ENCODE peak calls at places on chromosomes 1 and 21, in ten cellular contexts. One of them, this sample, is unnamed.

GRCh38 chr21:43362928-43363314 is 64.0 kb downstream of the SIK1 start:
- DNase-seq in Calu3: no peak
- DNase-seq in non-pigmented ciliary epithelial cell: no peak
- DNase-seq in GM13976: no peak
- DNase-seq in activated CD8-positive, alpha-beta memory T cell treated with anti-CD3 and anti-CD28 coated beads, Interleukin-2, amount 50 U/mL, for 4 hours: no peak
- DNase-seq in thoracic aorta: no peak
- DNase-seq in foreskin keratinocyte: no peak
- DNase-seq in activated T-helper 1 cell treated with anti-CD3 and anti-CD28 coated beads, Interleukin-12 subunit alpha, Interleukin-12 subunit beta, Interleukin-2, Interleukin-4 antibody, amounts not matched to agents 30 ng/mL and 10 ng/mL and 1 ng/mL, durations not matched to agents 14 hours and 24 hours and 36 hours: no peak
- DNase-seq in putamen: no peak
- DNase-seq in occipital lobe: no peak
- DNase-seq in this sample: no peak

GRCh38 chr1:113073457-113073950 is 506 bp downstream of the LRIG2 start:
- DNase-seq in Calu3: peak; percentile 60
- DNase-seq in non-pigmented ciliary epithelial cell: no peak
- DNase-seq in GM13976: no peak
- DNase-seq in activated CD8-positive, alpha-beta memory T cell treated with anti-CD3 and anti-CD28 coated beads, Interleukin-2, amount 50 U/mL, for 4 hours: no peak
- DNase-seq in thoracic aorta: no peak
- DNase-seq in foreskin keratinocyte: no peak
- DNase-seq in activated T-helper 1 cell treated with anti-CD3 and anti-CD28 coated beads, Interleukin-12 subunit alpha, Interleukin-12 subunit beta, Interleukin-2, Interleukin-4 antibody, amounts not matched to agents 30 ng/mL and 10 ng/mL and 1 ng/mL, durations not matched to agents 14 hours and 24 hours and 36 hours: no peak
- DNase-seq in putamen: no peak
- DNase-seq in occipital lobe: no peak
- DNase-seq in this sample: no peak

GRCh38 chr1:7680791-7681165 is 90.3 kb upstream of the VAMP3 start:
- DNase-seq in Calu3: no peak
- DNase-seq in non-pigmented ciliary epithelial cell: no peak
- DNase-seq in GM13976: no peak
- DNase-seq in activated CD8-positive, alpha-beta memory T cell treated with anti-CD3 and anti-CD28 coated beads, Interleukin-2, amount 50 U/mL, for 4 hours: no peak
- DNase-seq in thoracic aorta: no peak
- DNase-seq in foreskin keratinocyte: no peak
- DNase-seq in activated T-helper 1 cell treated with anti-CD3 and anti-CD28 coated beads, Interleukin-12 subunit alpha, Interleukin-12 subunit beta, Interleukin-2, Interleukin-4 antibody, amounts not matched to agents 30 ng/mL and 10 ng/mL and 1 ng/mL, durations not matched to agents 14 hours and 24 hours and 36 hours: no peak
- DNase-seq in putamen: peak; percentile 52
- DNase-seq in occipital lobe: no peak
- DNase-seq in this sample: no peak

GRCh38 chr1:97726386-97726785 is 194.4 kb downstream of the DPYD start:
- DNase-seq in Calu3: no peak
- DNase-seq in non-pigmented ciliary epithelial cell: no peak
- DNase-seq in GM13976: no peak
- DNase-seq in activated CD8-positive, alpha-beta memory T cell treated with anti-CD3 and anti-CD28 coated beads, Interleukin-2, amount 50 U/mL, for 4 hours: no peak
- DNase-seq in thoracic aorta: no peak
- DNase-seq in foreskin keratinocyte: no peak
- DNase-seq in activated T-helper 1 cell treated with anti-CD3 and anti-CD28 coated beads, Interleukin-12 subunit alpha, Interleukin-12 subunit beta, Interleukin-2, Interleukin-4 antibody, amounts not matched to agents 30 ng/mL and 10 ng/mL and 1 ng/mL, durations not matched to agents 14 hours and 24 hours and 36 hours: no peak
- DNase-seq in putamen: no peak
- DNase-seq in occipital lobe: no peak
- DNase-seq in this sample: no peak

GRCh38 chr1:230250061-230250460 is 176.1 kb downstream of the PGBD5 start:
- DNase-seq in Calu3: no peak
- DNase-seq in non-pigmented ciliary epithelial cell: no peak
- DNase-seq in GM13976: no peak
- DNase-seq in activated CD8-positive, alpha-beta memory T cell treated with anti-CD3 and anti-CD28 coated beads, Interleukin-2, amount 50 U/mL, for 4 hours: no peak
- DNase-seq in thoracic aorta: no peak
- DNase-seq in foreskin keratinocyte: no peak
- DNase-seq in activated T-helper 1 cell treated with anti-CD3 and anti-CD28 coated beads, Interleukin-12 subunit alpha, Interleukin-12 subunit beta, Interleukin-2, Interleukin-4 antibody, amounts not matched to agents 30 ng/mL and 10 ng/mL and 1 ng/mL, durations not matched to agents 14 hours and 24 hours and 36 hours: no peak
- DNase-seq in putamen: no peak
- DNase-seq in occipital lobe: peak; percentile 61
- DNase-seq in this sample: no peak

GRCh38 chr1:192732787-192733186 is 76.1 kb upstream of the RGS2 start:
- DNase-seq in Calu3: peak; percentile 20
- DNase-seq in non-pigmented ciliary epithelial cell: no peak
- DNase-seq in GM13976: no peak
- DNase-seq in activated CD8-positive, alpha-beta memory T cell treated with anti-CD3 and anti-CD28 coated beads, Interleukin-2, amount 50 U/mL, for 4 hours: no peak
- DNase-seq in thoracic aorta: no peak
- DNase-seq in foreskin keratinocyte: no peak
- DNase-seq in activated T-helper 1 cell treated with anti-CD3 and anti-CD28 coated beads, Interleukin-12 subunit alpha, Interleukin-12 subunit beta, Interleukin-2, Interleukin-4 antibody, amounts not matched to agents 30 ng/mL and 10 ng/mL and 1 ng/mL, durations not matched to agents 14 hours and 24 hours and 36 hours: no peak
- DNase-seq in putamen: no peak
- DNase-seq in occipital lobe: no peak
- DNase-seq in this sample: no peak

GRCh38 chr1:212401838-212402582 is 12.7 kb downstream of the PACC1 start:
- DNase-seq in Calu3: no peak
- DNase-seq in non-pigmented ciliary epithelial cell: peak; percentile 19
- DNase-seq in GM13976: no peak
- DNase-seq in activated CD8-positive, alpha-beta memory T cell treated with anti-CD3 and anti-CD28 coated beads, Interleukin-2, amount 50 U/mL, for 4 hours: no peak
- DNase-seq in thoracic aorta: no peak
- DNase-seq in foreskin keratinocyte: peak; percentile 92
- DNase-seq in activated T-helper 1 cell treated with anti-CD3 and anti-CD28 coated beads, Interleukin-12 subunit alpha, Interleukin-12 subunit beta, Interleukin-2, Interleukin-4 antibody, amounts not matched to agents 30 ng/mL and 10 ng/mL and 1 ng/mL, durations not matched to agents 14 hours and 24 hours and 36 hours: no peak
- DNase-seq in putamen: no peak
- DNase-seq in occipital lobe: no peak
- DNase-seq in this sample: no peak

GRCh38 chr1:15948600-15949452 is 27.1 kb downstream of the ZBTB17 start:
- DNase-seq in Calu3: no peak
- DNase-seq in non-pigmented ciliary epithelial cell: peak; percentile 76
- DNase-seq in GM13976: peak; percentile 71
- DNase-seq in activated CD8-positive, alpha-beta memory T cell treated with anti-CD3 and anti-CD28 coated beads, Interleukin-2, amount 50 U/mL, for 4 hours: peak; percentile 47
- DNase-seq in thoracic aorta: peak; percentile 73
- DNase-seq in foreskin keratinocyte: peak; percentile 89
- DNase-seq in activated T-helper 1 cell treated with anti-CD3 and anti-CD28 coated beads, Interleukin-12 subunit alpha, Interleukin-12 subunit beta, Interleukin-2, Interleukin-4 antibody, amounts not matched to agents 30 ng/mL and 10 ng/mL and 1 ng/mL, durations not matched to agents 14 hours and 24 hours and 36 hours: no peak
- DNase-seq in putamen: no peak
- DNase-seq in occipital lobe: peak; percentile 50
- DNase-seq in this sample: no peak

GRCh38 chr21:42513985-42514882 is 582 bp downstream of the SLC37A1 start:
- DNase-seq in Calu3: peak; percentile 40
- DNase-seq in non-pigmented ciliary epithelial cell: no peak
- DNase-seq in GM13976: peak; percentile 81
- DNase-seq in activated CD8-positive, alpha-beta memory T cell treated with anti-CD3 and anti-CD28 coated beads, Interleukin-2, amount 50 U/mL, for 4 hours: peak; percentile 73
- DNase-seq in thoracic aorta: no peak
- DNase-seq in foreskin keratinocyte: peak; percentile 22
- DNase-seq in activated T-helper 1 cell treated with anti-CD3 and anti-CD28 coated beads, Interleukin-12 subunit alpha, Interleukin-12 subunit beta, Interleukin-2, Interleukin-4 antibody, amounts not matched to agents 30 ng/mL and 10 ng/mL and 1 ng/mL, durations not matched to agents 14 hours and 24 hours and 36 hours: peak; percentile 55
- DNase-seq in putamen: no peak
- DNase-seq in occipital lobe: no peak
- DNase-seq in this sample: no peak

GRCh38 chr1:1777950-1778826 is at the start of gene NADK:
- DNase-seq in Calu3: peak; percentile 78
- DNase-seq in non-pigmented ciliary epithelial cell: no peak
- DNase-seq in GM13976: peak; percentile 91
- DNase-seq in activated CD8-positive, alpha-beta memory T cell treated with anti-CD3 and anti-CD28 coated beads, Interleukin-2, amount 50 U/mL, for 4 hours: peak; percentile 78
- DNase-seq in thoracic aorta: no peak
- DNase-seq in foreskin keratinocyte: no peak
- DNase-seq in activated T-helper 1 cell treated with anti-CD3 and anti-CD28 coated beads, Interleukin-12 subunit alpha, Interleukin-12 subunit beta, Interleukin-2, Interleukin-4 antibody, amounts not matched to agents 30 ng/mL and 10 ng/mL and 1 ng/mL, durations not matched to agents 14 hours and 24 hours and 36 hours: peak; percentile 81
- DNase-seq in putamen: peak; percentile 57
- DNase-seq in occipital lobe: peak; percentile 27
- DNase-seq in this sample: peak; percentile 85

GRCh38 chr1:46770541-46770940 is 28.3 kb upstream of the CYP4B1 start:
- DNase-seq in Calu3: no peak
- DNase-seq in non-pigmented ciliary epithelial cell: no peak
- DNase-seq in GM13976: no peak
- DNase-seq in activated CD8-positive, alpha-beta memory T cell treated with anti-CD3 and anti-CD28 coated beads, Interleukin-2, amount 50 U/mL, for 4 hours: no peak
- DNase-seq in thoracic aorta: no peak
- DNase-seq in foreskin keratinocyte: no peak
- DNase-seq in activated T-helper 1 cell treated with anti-CD3 and anti-CD28 coated beads, Interleukin-12 subunit alpha, Interleukin-12 subunit beta, Interleukin-2, Interleukin-4 antibody, amounts not matched to agents 30 ng/mL and 10 ng/mL and 1 ng/mL, durations not matched to agents 14 hours and 24 hours and 36 hours: no peak
- DNase-seq in putamen: no peak
- DNase-seq in occipital lobe: no peak
- DNase-seq in this sample: no peak

GRCh38 chr1:17586172-17586963 is 46.9 kb downstream of the ARHGEF10L start:
- DNase-seq in Calu3: no peak
- DNase-seq in non-pigmented ciliary epithelial cell: peak; percentile 53
- DNase-seq in GM13976: no peak
- DNase-seq in activated CD8-positive, alpha-beta memory T cell treated with anti-CD3 and anti-CD28 coated beads, Interleukin-2, amount 50 U/mL, for 4 hours: no peak
- DNase-seq in thoracic aorta: no peak
- DNase-seq in foreskin keratinocyte: peak; percentile 69
- DNase-seq in activated T-helper 1 cell treated with anti-CD3 and anti-CD28 coated beads, Interleukin-12 subunit alpha, Interleukin-12 subunit beta, Interleukin-2, Interleukin-4 antibody, amounts not matched to agents 30 ng/mL and 10 ng/mL and 1 ng/mL, durations not matched to agents 14 hours and 24 hours and 36 hours: no peak
- DNase-seq in putamen: no peak
- DNase-seq in occipital lobe: no peak
- DNase-seq in this sample: no peak

GRCh38 chr1:53153752-53154151 is 11.3 kb upstream of the SLC1A7 start:
- DNase-seq in Calu3: no peak
- DNase-seq in non-pigmented ciliary epithelial cell: no peak
- DNase-seq in GM13976: no peak
- DNase-seq in activated CD8-positive, alpha-beta memory T cell treated with anti-CD3 and anti-CD28 coated beads, Interleukin-2, amount 50 U/mL, for 4 hours: no peak
- DNase-seq in thoracic aorta: no peak
- DNase-seq in foreskin keratinocyte: no peak
- DNase-seq in activated T-helper 1 cell treated with anti-CD3 and anti-CD28 coated beads, Interleukin-12 subunit alpha, Interleukin-12 subunit beta, Interleukin-2, Interleukin-4 antibody, amounts not matched to agents 30 ng/mL and 10 ng/mL and 1 ng/mL, durations not matched to agents 14 hours and 24 hours and 36 hours: no peak
- DNase-seq in putamen: no peak
- DNase-seq in occipital lobe: no peak
- DNase-seq in this sample: no peak

GRCh38 chr1:226741009-226741408 is 1.9 kb upstream of the ITPKB start:
- DNase-seq in Calu3: no peak
- DNase-seq in non-pigmented ciliary epithelial cell: no peak
- DNase-seq in GM13976: no peak
- DNase-seq in activated CD8-positive, alpha-beta memory T cell treated with anti-CD3 and anti-CD28 coated beads, Interleukin-2, amount 50 U/mL, for 4 hours: no peak
- DNase-seq in thoracic aorta: no peak
- DNase-seq in foreskin keratinocyte: no peak
- DNase-seq in activated T-helper 1 cell treated with anti-CD3 and anti-CD28 coated beads, Interleukin-12 subunit alpha, Interleukin-12 subunit beta, Interleukin-2, Interleukin-4 antibody, amounts not matched to agents 30 ng/mL and 10 ng/mL and 1 ng/mL, durations not matched to agents 14 hours and 24 hours and 36 hours: no peak
- DNase-seq in putamen: no peak
- DNase-seq in occipital lobe: no peak
- DNase-seq in this sample: no peak

GRCh38 chr1:72282690-72283203 is 408 bp upstream of the NEGR1 start:
- DNase-seq in Calu3: peak; percentile 89
- DNase-seq in non-pigmented ciliary epithelial cell: peak; percentile 45
- DNase-seq in GM13976: peak; percentile 66
- DNase-seq in activated CD8-positive, alpha-beta memory T cell treated with anti-CD3 and anti-CD28 coated beads, Interleukin-2, amount 50 U/mL, for 4 hours: peak; percentile 65
- DNase-seq in thoracic aorta: peak; percentile 73
- DNase-seq in foreskin keratinocyte: peak; percentile 87
- DNase-seq in activated T-helper 1 cell treated with anti-CD3 and anti-CD28 coated beads, Interleukin-12 subunit alpha, Interleukin-12 subunit beta, Interleukin-2, Interleukin-4 antibody, amounts not matched to agents 30 ng/mL and 10 ng/mL and 1 ng/mL, durations not matched to agents 14 hours and 24 hours and 36 hours: peak; percentile 48
- DNase-seq in putamen: peak; percentile 93
- DNase-seq in occipital lobe: peak; percentile 89
- DNase-seq in this sample: peak; percentile 9

GRCh38 chr1:223473576-223474344 is 80.5 kb downstream of the CCDC185 start:
- DNase-seq in Calu3: no peak
- DNase-seq in non-pigmented ciliary epithelial cell: no peak
- DNase-seq in GM13976: no peak
- DNase-seq in activated CD8-positive, alpha-beta memory T cell treated with anti-CD3 and anti-CD28 coated beads, Interleukin-2, amount 50 U/mL, for 4 hours: no peak
- DNase-seq in thoracic aorta: no peak
- DNase-seq in foreskin keratinocyte: no peak
- DNase-seq in activated T-helper 1 cell treated with anti-CD3 and anti-CD28 coated beads, Interleukin-12 subunit alpha, Interleukin-12 subunit beta, Interleukin-2, Interleukin-4 antibody, amounts not matched to agents 30 ng/mL and 10 ng/mL and 1 ng/mL, durations not matched to agents 14 hours and 24 hours and 36 hours: no peak
- DNase-seq in putamen: no peak
- DNase-seq in occipital lobe: no peak
- DNase-seq in this sample: no peak

GRCh38 chr1:52842643-52843310 is at the start of gene ZYG11A:
- DNase-seq in Calu3: peak; percentile 46
- DNase-seq in non-pigmented ciliary epithelial cell: peak; percentile 14
- DNase-seq in GM13976: peak; percentile 94
- DNase-seq in activated CD8-positive, alpha-beta memory T cell treated with anti-CD3 and anti-CD28 coated beads, Interleukin-2, amount 50 U/mL, for 4 hours: peak; percentile 62
- DNase-seq in thoracic aorta: no peak
- DNase-seq in foreskin keratinocyte: peak; percentile 75
- DNase-seq in activated T-helper 1 cell treated with anti-CD3 and anti-CD28 coated beads, Interleukin-12 subunit alpha, Interleukin-12 subunit beta, Interleukin-2, Interleukin-4 antibody, amounts not matched to agents 30 ng/mL and 10 ng/mL and 1 ng/mL, durations not matched to agents 14 hours and 24 hours and 36 hours: peak; percentile 75
- DNase-seq in putamen: no peak
- DNase-seq in occipital lobe: no peak
- DNase-seq in this sample: peak; percentile 75

GRCh38 chr1:99570486-99571089 is 75.3 kb upstream of the PALMD start:
- DNase-seq in Calu3: no peak
- DNase-seq in non-pigmented ciliary epithelial cell: no peak
- DNase-seq in GM13976: no peak
- DNase-seq in activated CD8-positive, alpha-beta memory T cell treated with anti-CD3 and anti-CD28 coated beads, Interleukin-2, amount 50 U/mL, for 4 hours: no peak
- DNase-seq in thoracic aorta: no peak
- DNase-seq in foreskin keratinocyte: no peak
- DNase-seq in activated T-helper 1 cell treated with anti-CD3 and anti-CD28 coated beads, Interleukin-12 subunit alpha, Interleukin-12 subunit beta, Interleukin-2, Interleukin-4 antibody, amounts not matched to agents 30 ng/mL and 10 ng/mL and 1 ng/mL, durations not matched to agents 14 hours and 24 hours and 36 hours: no peak
- DNase-seq in putamen: no peak
- DNase-seq in occipital lobe: no peak
- DNase-seq in this sample: no peak

GRCh38 chr1:173867141-173867752 is 542 bp downstream of the GAS5 start:
- DNase-seq in Calu3: peak; percentile 41
- DNase-seq in non-pigmented ciliary epithelial cell: no peak
- DNase-seq in GM13976: no peak
- DNase-seq in activated CD8-positive, alpha-beta memory T cell treated with anti-CD3 and anti-CD28 coated beads, Interleukin-2, amount 50 U/mL, for 4 hours: peak; percentile 23
- DNase-seq in thoracic aorta: no peak
- DNase-seq in foreskin keratinocyte: no peak
- DNase-seq in activated T-helper 1 cell treated with anti-CD3 and anti-CD28 coated beads, Interleukin-12 subunit alpha, Interleukin-12 subunit beta, Interleukin-2, Interleukin-4 antibody, amounts not matched to agents 30 ng/mL and 10 ng/mL and 1 ng/mL, durations not matched to agents 14 hours and 24 hours and 36 hours: no peak
- DNase-seq in putamen: no peak
- DNase-seq in occipital lobe: no peak
- DNase-seq in this sample: no peak

GRCh38 chr1:234875953-234876814 is 252.5 kb downstream of the TOMM20 start:
- DNase-seq in Calu3: peak; percentile 42
- DNase-seq in non-pigmented ciliary epithelial cell: no peak
- DNase-seq in GM13976: peak; percentile 75
- DNase-seq in activated CD8-positive, alpha-beta memory T cell treated with anti-CD3 and anti-CD28 coated beads, Interleukin-2, amount 50 U/mL, for 4 hours: no peak
- DNase-seq in thoracic aorta: no peak
- DNase-seq in foreskin keratinocyte: no peak
- DNase-seq in activated T-helper 1 cell treated with anti-CD3 and anti-CD28 coated beads, Interleukin-12 subunit alpha, Interleukin-12 subunit beta, Interleukin-2, Interleukin-4 antibody, amounts not matched to agents 30 ng/mL and 10 ng/mL and 1 ng/mL, durations not matched to agents 14 hours and 24 hours and 36 hours: no peak
- DNase-seq in putamen: no peak
- DNase-seq in occipital lobe: no peak
- DNase-seq in this sample: no peak

GRCh38 chr1:63817152-63817667 is 43.4 kb downstream of the ROR1 start:
- DNase-seq in Calu3: peak; percentile 65
- DNase-seq in non-pigmented ciliary epithelial cell: peak; percentile 24
- DNase-seq in GM13976: no peak
- DNase-seq in activated CD8-positive, alpha-beta memory T cell treated with anti-CD3 and anti-CD28 coated beads, Interleukin-2, amount 50 U/mL, for 4 hours: no peak
- DNase-seq in thoracic aorta: no peak
- DNase-seq in foreskin keratinocyte: no peak
- DNase-seq in activated T-helper 1 cell treated with anti-CD3 and anti-CD28 coated beads, Interleukin-12 subunit alpha, Interleukin-12 subunit beta, Interleukin-2, Interleukin-4 antibody, amounts not matched to agents 30 ng/mL and 10 ng/mL and 1 ng/mL, durations not matched to agents 14 hours and 24 hours and 36 hours: no peak
- DNase-seq in putamen: no peak
- DNase-seq in occipital lobe: no peak
- DNase-seq in this sample: no peak

GRCh38 chr1:6014130-6014999 is 22.1 kb upstream of the NPHP4 start:
- DNase-seq in Calu3: no peak
- DNase-seq in non-pigmented ciliary epithelial cell: no peak
- DNase-seq in GM13976: no peak
- DNase-seq in activated CD8-positive, alpha-beta memory T cell treated with anti-CD3 and anti-CD28 coated beads, Interleukin-2, amount 50 U/mL, for 4 hours: peak; percentile 14
- DNase-seq in thoracic aorta: no peak
- DNase-seq in foreskin keratinocyte: no peak
- DNase-seq in activated T-helper 1 cell treated with anti-CD3 and anti-CD28 coated beads, Interleukin-12 subunit alpha, Interleukin-12 subunit beta, Interleukin-2, Interleukin-4 antibody, amounts not matched to agents 30 ng/mL and 10 ng/mL and 1 ng/mL, durations not matched to agents 14 hours and 24 hours and 36 hours: no peak
- DNase-seq in putamen: no peak
- DNase-seq in occipital lobe: peak; percentile 74
- DNase-seq in this sample: no peak

GRCh38 chr1:84753516-84754375 is 63.5 kb upstream of the SSX2IP start:
- DNase-seq in Calu3: peak; percentile 76
- DNase-seq in non-pigmented ciliary epithelial cell: no peak
- DNase-seq in GM13976: peak; percentile 81
- DNase-seq in activated CD8-positive, alpha-beta memory T cell treated with anti-CD3 and anti-CD28 coated beads, Interleukin-2, amount 50 U/mL, for 4 hours: peak; percentile 81
- DNase-seq in thoracic aorta: no peak
- DNase-seq in foreskin keratinocyte: peak; percentile 45
- DNase-seq in activated T-helper 1 cell treated with anti-CD3 and anti-CD28 coated beads, Interleukin-12 subunit alpha, Interleukin-12 subunit beta, Interleukin-2, Interleukin-4 antibody, amounts not matched to agents 30 ng/mL and 10 ng/mL and 1 ng/mL, durations not matched to agents 14 hours and 24 hours and 36 hours: peak; percentile 57
- DNase-seq in putamen: peak; percentile 85
- DNase-seq in occipital lobe: peak; percentile 65
- DNase-seq in this sample: peak; percentile 67

GRCh38 chr1:166391677-166392076 is 224.9 kb upstream of the FAM78B start:
- DNase-seq in Calu3: no peak
- DNase-seq in non-pigmented ciliary epithelial cell: no peak
- DNase-seq in GM13976: no peak
- DNase-seq in activated CD8-positive, alpha-beta memory T cell treated with anti-CD3 and anti-CD28 coated beads, Interleukin-2, amount 50 U/mL, for 4 hours: no peak
- DNase-seq in thoracic aorta: no peak
- DNase-seq in foreskin keratinocyte: peak; percentile 7
- DNase-seq in activated T-helper 1 cell treated with anti-CD3 and anti-CD28 coated beads, Interleukin-12 subunit alpha, Interleukin-12 subunit beta, Interleukin-2, Interleukin-4 antibody, amounts not matched to agents 30 ng/mL and 10 ng/mL and 1 ng/mL, durations not matched to agents 14 hours and 24 hours and 36 hours: no peak
- DNase-seq in putamen: no peak
- DNase-seq in occipital lobe: no peak
- DNase-seq in this sample: no peak

GRCh38 chr1:84582802-84583587 is 8.8 kb upstream of the CTBS start:
- DNase-seq in Calu3: no peak
- DNase-seq in non-pigmented ciliary epithelial cell: no peak
- DNase-seq in GM13976: no peak
- DNase-seq in activated CD8-positive, alpha-beta memory T cell treated with anti-CD3 and anti-CD28 coated beads, Interleukin-2, amount 50 U/mL, for 4 hours: no peak
- DNase-seq in thoracic aorta: no peak
- DNase-seq in foreskin keratinocyte: no peak
- DNase-seq in activated T-helper 1 cell treated with anti-CD3 and anti-CD28 coated beads, Interleukin-12 subunit alpha, Interleukin-12 subunit beta, Interleukin-2, Interleukin-4 antibody, amounts not matched to agents 30 ng/mL and 10 ng/mL and 1 ng/mL, durations not matched to agents 14 hours and 24 hours and 36 hours: no peak
- DNase-seq in putamen: no peak
- DNase-seq in occipital lobe: no peak
- DNase-seq in this sample: no peak

GRCh38 chr1:236618507-236618906 is 14.2 kb upstream of the HEATR1 start:
- DNase-seq in Calu3: no peak
- DNase-seq in non-pigmented ciliary epithelial cell: no peak
- DNase-seq in GM13976: no peak
- DNase-seq in activated CD8-positive, alpha-beta memory T cell treated with anti-CD3 and anti-CD28 coated beads, Interleukin-2, amount 50 U/mL, for 4 hours: no peak
- DNase-seq in thoracic aorta: no peak
- DNase-seq in foreskin keratinocyte: no peak
- DNase-seq in activated T-helper 1 cell treated with anti-CD3 and anti-CD28 coated beads, Interleukin-12 subunit alpha, Interleukin-12 subunit beta, Interleukin-2, Interleukin-4 antibody, amounts not matched to agents 30 ng/mL and 10 ng/mL and 1 ng/mL, durations not matched to agents 14 hours and 24 hours and 36 hours: no peak
- DNase-seq in putamen: no peak
- DNase-seq in occipital lobe: no peak
- DNase-seq in this sample: no peak

GRCh38 chr1:224482619-224483018 is 48.0 kb upstream of the WDR26 start:
- DNase-seq in Calu3: no peak
- DNase-seq in non-pigmented ciliary epithelial cell: no peak
- DNase-seq in GM13976: no peak
- DNase-seq in activated CD8-positive, alpha-beta memory T cell treated with anti-CD3 and anti-CD28 coated beads, Interleukin-2, amount 50 U/mL, for 4 hours: no peak
- DNase-seq in thoracic aorta: no peak
- DNase-seq in foreskin keratinocyte: peak; percentile 54
- DNase-seq in activated T-helper 1 cell treated with anti-CD3 and anti-CD28 coated beads, Interleukin-12 subunit alpha, Interleukin-12 subunit beta, Interleukin-2, Interleukin-4 antibody, amounts not matched to agents 30 ng/mL and 10 ng/mL and 1 ng/mL, durations not matched to agents 14 hours and 24 hours and 36 hours: no peak
- DNase-seq in putamen: no peak
- DNase-seq in occipital lobe: no peak
- DNase-seq in this sample: no peak

GRCh38 chr1:227032396-227032795 is 92.3 kb downstream of the COQ8A start:
- DNase-seq in Calu3: no peak
- DNase-seq in non-pigmented ciliary epithelial cell: no peak
- DNase-seq in GM13976: no peak
- DNase-seq in activated CD8-positive, alpha-beta memory T cell treated with anti-CD3 and anti-CD28 coated beads, Interleukin-2, amount 50 U/mL, for 4 hours: no peak
- DNase-seq in thoracic aorta: no peak
- DNase-seq in foreskin keratinocyte: no peak
- DNase-seq in activated T-helper 1 cell treated with anti-CD3 and anti-CD28 coated beads, Interleukin-12 subunit alpha, Interleukin-12 subunit beta, Interleukin-2, Interleukin-4 antibody, amounts not matched to agents 30 ng/mL and 10 ng/mL and 1 ng/mL, durations not matched to agents 14 hours and 24 hours and 36 hours: no peak
- DNase-seq in putamen: no peak
- DNase-seq in occipital lobe: no peak
- DNase-seq in this sample: no peak

This sample was measured in GM19239.